ENCODE peak calls at places on chromosomes 4 and X, in six cellular contexts. One of them, this sample, is unnamed.

GRCh38 chr4:79855081-79855480 is 217.9 kb downstream of the ANTXR2 start:
- DNase-seq in aorta: no peak
- DNase-seq in ascending aorta: no peak
- DNase-seq in tibial nerve: no peak
- DNase-seq in neural progenitor cell: no peak
- DNase-seq in heart left ventricle: no peak
- DNase-seq in this sample: no peak

GRCh38 chr4:1249731-1250526 is 999 bp upstream of the CTBP1 start:
- DNase-seq in aorta: peak; percentile 83
- DNase-seq in ascending aorta: peak; percentile 63
- DNase-seq in tibial nerve: no peak
- DNase-seq in neural progenitor cell: no peak
- DNase-seq in heart left ventricle: no peak
- DNase-seq in this sample: peak; percentile 71

GRCh38 chrX:340121-340520 is 21.5 kb upstream of the GTPBP6 start:
- DNase-seq in aorta: peak; percentile 57
- DNase-seq in ascending aorta: peak; percentile 47
- DNase-seq in tibial nerve: no peak
- DNase-seq in neural progenitor cell: no peak
- DNase-seq in heart left ventricle: peak; percentile 26
- DNase-seq in this sample: no peak

GRCh38 chrX:14718403-14718802 is 154.5 kb downstream of the FANCB start:
- DNase-seq in aorta: no peak
- DNase-seq in ascending aorta: no peak
- DNase-seq in tibial nerve: no peak
- DNase-seq in neural progenitor cell: no peak
- DNase-seq in heart left ventricle: no peak
- DNase-seq in this sample: no peak

GRCh38 chr4:83340692-83341343 is 6.2 kb upstream of the HPSE start:
- DNase-seq in aorta: no peak
- DNase-seq in ascending aorta: no peak
- DNase-seq in tibial nerve: no peak
- DNase-seq in neural progenitor cell: no peak
- DNase-seq in heart left ventricle: no peak
- DNase-seq in this sample: no peak

GRCh38 chr4:122739174-122739573 is 6.7 kb downstream of the BBS12 start:
- DNase-seq in aorta: no peak
- DNase-seq in ascending aorta: no peak
- DNase-seq in tibial nerve: no peak
- DNase-seq in neural progenitor cell: no peak
- DNase-seq in heart left ventricle: no peak
- DNase-seq in this sample: no peak

GRCh38 chrX:105375816-105376215 is 155.3 kb upstream of the TEX13A start:
- DNase-seq in aorta: no peak
- DNase-seq in ascending aorta: no peak
- DNase-seq in tibial nerve: peak; percentile 5
- DNase-seq in neural progenitor cell: no peak
- DNase-seq in heart left ventricle: no peak
- DNase-seq in this sample: no peak

GRCh38 chr4:137674066-137674465 is 141.8 kb upstream of the PCDH18 start:
- DNase-seq in aorta: no peak
- DNase-seq in ascending aorta: no peak
- DNase-seq in tibial nerve: no peak
- DNase-seq in neural progenitor cell: no peak
- DNase-seq in heart left ventricle: no peak
- DNase-seq in this sample: no peak

GRCh38 chr4:184383497-184384055 is 90.8 kb downstream of the IRF2 start:
- DNase-seq in aorta: no peak
- DNase-seq in ascending aorta: peak; percentile 78
- DNase-seq in tibial nerve: peak; percentile 52
- DNase-seq in neural progenitor cell: no peak
- DNase-seq in heart left ventricle: peak; percentile 25
- DNase-seq in this sample: peak; percentile 65

GRCh38 chr4:38676986-38677385 is 13.0 kb downstream of the KLF3 start:
- DNase-seq in aorta: no peak
- DNase-seq in ascending aorta: no peak
- DNase-seq in tibial nerve: no peak
- DNase-seq in neural progenitor cell: no peak
- DNase-seq in heart left ventricle: no peak
- DNase-seq in this sample: no peak

GRCh38 chr4:76850010-76850441 is 47.9 kb downstream of the SOWAHB start:
- DNase-seq in aorta: no peak
- DNase-seq in ascending aorta: no peak
- DNase-seq in tibial nerve: no peak
- DNase-seq in neural progenitor cell: no peak
- DNase-seq in heart left ventricle: no peak
- DNase-seq in this sample: no peak

GRCh38 chr4:184313058-184313709 is 95.5 kb upstream of the ENPP6 start:
- DNase-seq in aorta: no peak
- DNase-seq in ascending aorta: no peak
- DNase-seq in tibial nerve: peak; percentile 1
- DNase-seq in neural progenitor cell: no peak
- DNase-seq in heart left ventricle: no peak
- DNase-seq in this sample: no peak

GRCh38 chr4:13933163-13933562 is 305.6 kb upstream of the BOD1L1 start:
- DNase-seq in aorta: no peak
- DNase-seq in ascending aorta: no peak
- DNase-seq in tibial nerve: no peak
- DNase-seq in neural progenitor cell: no peak
- DNase-seq in heart left ventricle: no peak
- DNase-seq in this sample: no peak

GRCh38 chr4:174189392-174190029 is 94.0 kb downstream of the FBXO8 start:
- DNase-seq in aorta: no peak
- DNase-seq in ascending aorta: no peak
- DNase-seq in tibial nerve: no peak
- DNase-seq in neural progenitor cell: no peak
- DNase-seq in heart left ventricle: no peak
- DNase-seq in this sample: no peak

GRCh38 chr4:66564901-66565648 is 894.8 kb upstream of the EPHA5 start:
- DNase-seq in aorta: no peak
- DNase-seq in ascending aorta: no peak
- DNase-seq in tibial nerve: no peak
- DNase-seq in neural progenitor cell: no peak
- DNase-seq in heart left ventricle: no peak
- DNase-seq in this sample: no peak

GRCh38 chr4:7428261-7429068 is 6.3 kb downstream of the PSAPL1 start:
- DNase-seq in aorta: peak; percentile 59
- DNase-seq in ascending aorta: peak; percentile 57
- DNase-seq in tibial nerve: no peak
- DNase-seq in neural progenitor cell: peak; percentile 72
- DNase-seq in heart left ventricle: no peak
- DNase-seq in this sample: no peak

GRCh38 chr4:39614487-39615162 is 24.0 kb downstream of the SMIM14 start:
- DNase-seq in aorta: no peak
- DNase-seq in ascending aorta: no peak
- DNase-seq in tibial nerve: no peak
- DNase-seq in neural progenitor cell: no peak
- DNase-seq in heart left ventricle: no peak
- DNase-seq in this sample: no peak

GRCh38 chrX:13440166-13440565 is 120.3 kb upstream of the ATXN3L start:
- DNase-seq in aorta: no peak
- DNase-seq in ascending aorta: no peak
- DNase-seq in tibial nerve: no peak
- DNase-seq in neural progenitor cell: no peak
- DNase-seq in heart left ventricle: no peak
- DNase-seq in this sample: no peak

GRCh38 chrX:25052798-25053534 is 37.2 kb upstream of the ARX start:
- DNase-seq in aorta: no peak
- DNase-seq in ascending aorta: no peak
- DNase-seq in tibial nerve: no peak
- DNase-seq in neural progenitor cell: no peak
- DNase-seq in heart left ventricle: no peak
- DNase-seq in this sample: no peak

GRCh38 chr4:121053601-121054143 is 18.7 kb downstream of the NDNF start:
- DNase-seq in aorta: no peak
- DNase-seq in ascending aorta: no peak
- DNase-seq in tibial nerve: no peak
- DNase-seq in neural progenitor cell: no peak
- DNase-seq in heart left ventricle: peak; percentile 40
- DNase-seq in this sample: peak; percentile 35

GRCh38 chrX:135605906-135606305 is 85.4 kb downstream of the INTS6L start:
- DNase-seq in aorta: no peak
- DNase-seq in ascending aorta: no peak
- DNase-seq in tibial nerve: no peak
- DNase-seq in neural progenitor cell: no peak
- DNase-seq in heart left ventricle: no peak
- DNase-seq in this sample: no peak

GRCh38 chrX:1534321-1535168 is 2.4 kb downstream of the P2RY8 start:
- DNase-seq in aorta: no peak
- DNase-seq in ascending aorta: peak; percentile 60
- DNase-seq in tibial nerve: no peak
- DNase-seq in neural progenitor cell: peak; percentile 60
- DNase-seq in heart left ventricle: no peak
- DNase-seq in this sample: no peak

GRCh38 chrX:112043997-112044396 is 38.6 kb downstream of the TRPC5 start:
- DNase-seq in aorta: no peak
- DNase-seq in ascending aorta: no peak
- DNase-seq in tibial nerve: no peak
- DNase-seq in neural progenitor cell: peak; percentile 64
- DNase-seq in heart left ventricle: no peak
- DNase-seq in this sample: no peak

GRCh38 chrX:78455901-78456300 is 128.5 kb upstream of the CYSLTR1 start:
- DNase-seq in aorta: no peak
- DNase-seq in ascending aorta: no peak
- DNase-seq in tibial nerve: no peak
- DNase-seq in neural progenitor cell: no peak
- DNase-seq in heart left ventricle: no peak
- DNase-seq in this sample: no peak

DNA sequence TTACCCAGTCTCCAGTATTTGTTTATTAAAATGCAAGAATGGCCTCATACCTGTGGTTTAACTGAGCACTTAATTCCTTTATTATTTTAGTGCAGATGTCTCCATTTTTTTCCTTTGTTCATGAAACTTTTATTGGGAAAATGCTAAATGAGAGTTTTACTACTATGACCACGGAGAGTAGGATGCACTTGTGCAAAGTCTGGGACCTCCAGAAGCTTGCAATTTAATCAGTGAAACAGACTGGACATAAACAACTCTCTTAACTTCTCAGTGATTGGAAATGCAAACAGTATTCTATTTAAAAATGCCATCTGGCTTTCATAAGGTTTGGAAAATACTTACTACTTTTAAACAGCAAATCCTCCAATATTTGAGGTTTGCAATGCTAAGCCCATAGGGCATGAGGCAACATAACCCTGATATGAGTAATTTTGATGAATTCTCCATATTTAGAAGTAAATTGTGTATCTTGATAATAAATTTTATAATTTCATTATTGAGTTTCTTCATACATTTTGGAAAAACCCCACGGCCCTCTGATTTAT is 718.7 kb upstream of the MAGEB2 start:
- DNase-seq in aorta: no peak
- DNase-seq in ascending aorta: no peak
- DNase-seq in tibial nerve: no peak
- DNase-seq in neural progenitor cell: no peak
- DNase-seq in heart left ventricle: no peak
- DNase-seq in this sample: no peak
- H3K27ac ChIP-seq in aorta: no peak overlapping the region
- H3K27ac ChIP-seq in ascending aorta: no peak overlapping the region
- H3K27ac ChIP-seq in tibial nerve: no peak overlapping the region
- H3K27ac ChIP-seq in neural progenitor cell: no peak overlapping the region
- H3K27ac ChIP-seq in heart left ventricle: no peak overlapping the region
- H3K27ac ChIP-seq in this sample: no peak overlapping the region

GRCh38 chr4:2468464-2469191 is at the start of gene RNF4:
- DNase-seq in aorta: peak; percentile 98
- DNase-seq in ascending aorta: peak; percentile 98
- DNase-seq in tibial nerve: peak; percentile 93
- DNase-seq in neural progenitor cell: peak; percentile 98
- DNase-seq in heart left ventricle: peak; percentile 97
- DNase-seq in this sample: peak; percentile 98
- H3K27ac ChIP-seq in aorta: peak within 1 kb of the TSS; percentile 41
- H3K27ac ChIP-seq in ascending aorta: peak within 1 kb of the TSS; percentile 81
- H3K27ac ChIP-seq in tibial nerve: peak within 1 kb of the TSS; percentile 86
- H3K27ac ChIP-seq in neural progenitor cell: peak within 1 kb of the TSS; percentile 78
- H3K27ac ChIP-seq in heart left ventricle: peak within 1 kb of the TSS; percentile 92
- H3K27ac ChIP-seq in this sample: peak within 1 kb of the TSS; percentile 96

DNA sequence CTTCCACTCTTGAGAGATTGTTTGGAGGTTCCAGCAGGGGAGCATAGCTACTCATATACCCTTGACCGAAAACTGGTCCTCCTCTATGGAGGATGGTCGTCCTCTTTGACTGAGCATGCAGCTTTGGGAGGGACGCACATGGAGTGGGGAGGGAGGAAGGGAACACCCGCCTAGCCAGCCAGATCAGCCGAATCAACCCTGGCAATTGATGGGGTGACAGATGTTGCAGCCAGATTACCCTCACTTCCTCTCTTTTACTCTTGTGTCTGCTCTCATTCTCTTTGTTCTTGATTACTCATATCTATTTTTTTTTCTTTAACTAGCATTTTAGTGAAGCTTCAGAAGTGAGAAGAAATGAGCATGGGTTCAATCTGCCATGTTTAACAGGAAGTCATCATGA is 19.6 kb downstream of the MGST2 start:
- DNase-seq in aorta: no peak
- DNase-seq in ascending aorta: no peak
- DNase-seq in tibial nerve: no peak
- DNase-seq in neural progenitor cell: no peak
- DNase-seq in heart left ventricle: no peak
- DNase-seq in this sample: no peak
- H3K27ac ChIP-seq in aorta: no peak overlapping the region
- H3K27ac ChIP-seq in ascending aorta: peak overlapping the region; percentile 69
- H3K27ac ChIP-seq in tibial nerve: no peak overlapping the region
- H3K27ac ChIP-seq in neural progenitor cell: no peak overlapping the region
- H3K27ac ChIP-seq in heart left ventricle: no peak overlapping the region
- H3K27ac ChIP-seq in this sample: no peak overlapping the region

GRCh38 chrX:46317158-46317557 is 228.1 kb downstream of the ZNF674 start:
- DNase-seq in aorta: no peak
- DNase-seq in ascending aorta: no peak
- DNase-seq in tibial nerve: no peak
- DNase-seq in neural progenitor cell: no peak
- DNase-seq in heart left ventricle: no peak
- DNase-seq in this sample: no peak

GRCh38 chrX:46324166-46324565 is 221.1 kb downstream of the ZNF674 start:
- DNase-seq in aorta: no peak
- DNase-seq in ascending aorta: no peak
- DNase-seq in tibial nerve: no peak
- DNase-seq in neural progenitor cell: no peak
- DNase-seq in heart left ventricle: no peak
- DNase-seq in this sample: no peak

GRCh38 chrX:46325312-46325877 is 219.8 kb downstream of the ZNF674 start:
- DNase-seq in aorta: no peak
- DNase-seq in ascending aorta: peak; percentile 73
- DNase-seq in tibial nerve: no peak
- DNase-seq in neural progenitor cell: peak; percentile 20
- DNase-seq in heart left ventricle: no peak
- DNase-seq in this sample: no peak

GRCh38 chrX:46318551-46318950 is 226.7 kb downstream of the ZNF674 start:
- DNase-seq in aorta: no peak
- DNase-seq in ascending aorta: no peak
- DNase-seq in tibial nerve: no peak
- DNase-seq in neural progenitor cell: no peak
- DNase-seq in heart left ventricle: no peak
- DNase-seq in this sample: no peak

DNA sequence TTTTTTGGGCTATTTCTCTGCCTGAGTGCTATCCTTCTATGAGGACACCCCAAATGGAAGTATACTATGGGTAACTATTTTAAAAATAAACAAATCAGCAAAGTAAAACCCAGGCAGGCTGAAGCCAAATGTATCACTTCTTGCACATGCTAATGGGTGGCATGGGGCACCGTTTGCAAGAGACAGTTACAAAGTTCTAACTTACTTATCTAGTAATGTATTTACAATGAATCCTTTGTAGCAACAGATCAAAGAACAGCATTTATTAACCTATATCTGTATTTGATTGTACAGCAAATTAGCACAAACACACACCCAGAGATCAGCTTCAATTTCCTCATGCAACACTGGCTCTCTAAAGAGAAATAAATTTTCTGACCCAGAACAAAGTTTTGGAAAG is 225.5 kb downstream of the ZNF674 start:
- DNase-seq in aorta: no peak
- DNase-seq in ascending aorta: no peak
- DNase-seq in tibial nerve: no peak
- DNase-seq in neural progenitor cell: no peak
- DNase-seq in heart left ventricle: no peak
- DNase-seq in this sample: no peak
- H3K27ac ChIP-seq in aorta: no peak overlapping the region
- H3K27ac ChIP-seq in ascending aorta: no peak overlapping the region
- H3K27ac ChIP-seq in tibial nerve: no peak overlapping the region
- H3K27ac ChIP-seq in neural progenitor cell: no peak overlapping the region
- H3K27ac ChIP-seq in heart left ventricle: no peak overlapping the region
- H3K27ac ChIP-seq in this sample: no peak overlapping the region

This sample was measured in right cardiac atrium.